ENCODE peak calls at places on chromosomes 5 and 9, in six cellular contexts. Y is T-helper 2 cell, F is HTR-8/SVneo, U is GM20000, S is GM23248, G is prostate gland. L is an unnamed sample.

GRCh38 chr5:9251379-9251980 is 294.4 kb downstream of the SEMA5A start:
- DNase-seq in S (peak), F (peak), G (no peak), Y (peak), U (no peak), L (no peak)

GRCh38 chr5:54832846-54833245 is 152.5 kb downstream of the ESM1 start:
- DNase-seq in Y (peak), G (no peak), S (no peak), U (no peak), F (no peak), L (no peak)

GRCh38 chr9:124163988-124164350 is 93.8 kb upstream of the NEK6 start:
- DNase-seq in S (no peak), F (no peak), Y (no peak), U (no peak), G (no peak), L (no peak)

GRCh38 chr5:134937547-134937946 is 30.2 kb upstream of the CATSPER3 start:
- DNase-seq in S (no peak), Y (no peak), G (no peak), U (no peak), F (no peak), L (no peak)

GRCh38 chr5:135236187-135236835 is 162.7 kb downstream of the MACROH2A1 start:
- DNase-seq in U (no peak), Y (no peak), G (no peak), F (no peak), S (no peak), L (no peak)

GRCh38 chr9:77907581-77907980 is 124.0 kb downstream of the GNAQ start:
- DNase-seq in F (no peak), Y (no peak), S (peak), U (no peak), G (no peak), L (no peak)

GRCh38 chr5:133460172-133460758 is 152.1 kb downstream of the FSTL4 start:
- DNase-seq in F (peak), Y (peak), U (peak), G (no peak), S (peak), L (peak)

GRCh38 chr5:56595561-56595960 is 219.8 kb upstream of the MAP3K1 start:
- DNase-seq in U (no peak), F (no peak), Y (no peak), S (no peak), G (no peak), L (no peak)

GRCh38 chr9:34628656-34629491 is at the start of gene ARID3C:
- DNase-seq in S (peak), U (peak), G (no peak), Y (peak), F (no peak), L (no peak)

GRCh38 chr5:151719228-151719861 is 32.6 kb upstream of the SPARC start:
- DNase-seq in F (no peak), U (no peak), G (no peak), S (peak), Y (peak), L (peak)

GRCh38 chr5:75654693-75655315 is 43.6 kb downstream of the ANKDD1B start:
- DNase-seq in F (no peak), G (no peak), S (no peak), Y (no peak), U (no peak), L (no peak)

GRCh38 chr5:10854526-10855277 is 93.7 kb upstream of the DAP start:
- DNase-seq in G (no peak), S (peak), Y (no peak), U (no peak), F (no peak), L (peak)

GRCh38 chr9:37398464-37399025 is 24.0 kb upstream of the GRHPR start:
- DNase-seq in S (no peak), U (no peak), F (no peak), Y (no peak), G (no peak), L (no peak)

GRCh38 chr9:18605763-18606162 is 131.8 kb downstream of the ADAMTSL1 start:
- DNase-seq in G (no peak), Y (no peak), U (no peak), S (peak), F (no peak), L (no peak)

GRCh38 chr5:174723315-174723978 is 935 bp upstream of the MSX2 start:
- DNase-seq in S (no peak), Y (no peak), F (no peak), G (no peak), U (no peak), L (no peak)

GRCh38 chr9:137305788-137306545 is 3.9 kb upstream of the NRARP start:
- DNase-seq in Y (no peak), F (no peak), G (no peak), S (no peak), U (no peak), L (no peak)

GRCh38 chr5:98771389-98772109 is 1.9 kb upstream of the RGMB start:
- DNase-seq in Y (peak), U (peak), S (peak), F (peak), G (peak), L (peak)

GRCh38 chr5:103942587-103943186 is 380.1 kb upstream of the NUDT12 start:
- DNase-seq in Y (no peak), F (no peak), G (no peak), U (no peak), S (no peak), L (no peak)

GRCh38 chr9:132181796-132182521 is 20.1 kb downstream of the NTNG2 start:
- DNase-seq in Y (no peak), F (no peak), G (no peak), U (no peak), S (peak), L (no peak)

GRCh38 chr9:126982215-126983002 is 67.8 kb downstream of the RALGPS1 start:
- DNase-seq in S (no peak), G (no peak), U (no peak), F (no peak), Y (peak), L (no peak)

GRCh38 chr9:106420511-106420944 is 442.4 kb upstream of the ZNF462 start:
- DNase-seq in G (no peak), U (peak), S (no peak), F (no peak), Y (peak), L (peak)

GRCh38 chr5:168096525-168096924 is 194.9 kb upstream of the WWC1 start:
- DNase-seq in S (no peak), Y (no peak), G (no peak), U (no peak), F (no peak), L (no peak)

GRCh38 chr9:6956796-6957355 is 199.1 kb downstream of the KDM4C start:
- DNase-seq in S (no peak), G (no peak), Y (no peak), U (no peak), F (no peak), L (no peak)

GRCh38 chr5:125348221-125348692 is 601.8 kb upstream of the ZNF608 start:
- DNase-seq in Y (no peak), U (no peak), S (peak), G (no peak), F (no peak), L (no peak)

GRCh38 chr5:168031614-168032013 is 259.8 kb upstream of the WWC1 start:
- DNase-seq in F (no peak), U (no peak), S (no peak), G (no peak), Y (no peak), L (no peak)

GRCh38 chr5:36177715-36178556 is 26.0 kb downstream of the SKP2 start:
- DNase-seq in Y (no peak), G (no peak), U (no peak), S (peak), F (peak), L (peak)

GRCh38 chr5:4893063-4893744 is 246.9 kb upstream of the ADAMTS16 start:
- DNase-seq in S (no peak), U (no peak), Y (no peak), F (no peak), G (no peak), L (no peak)

L was measured in Kasumi-1.